ENCODE peak calls at places on chromosome 13, in eight cellular contexts. A is pulmonary artery endothelial cell, P is progenitor cell of endocrine pancreas, Q is OCI-LY7, B is GM03348, V is AG09309, H is A172, N is mesendoderm. I is an unnamed sample.

GRCh38 chr13:74443623-74444022 is 309.4 kb upstream of the KLF12 start:
- DNase-seq in H (peak), Q (no peak), A (no peak), B (peak), V (peak), N (peak), P (no peak), I (no peak)

GRCh38 chr13:29771247-29771646 is 79.2 kb downstream of the UBL3 start:
- DNase-seq in H (peak), Q (peak), A (no peak), P (no peak), V (no peak), N (peak), B (no peak), I (peak)

GRCh38 chr13:105627270-105627669 is 908.2 kb downstream of the EFNB2 start:
- DNase-seq in H (no peak), N (no peak), P (no peak), B (no peak), V (no peak), Q (no peak), A (no peak), I (no peak)

GRCh38 chr13:111323549-111323948 is 3.1 kb downstream of the TEX29 start:
- DNase-seq in B (no peak), V (no peak), H (no peak), Q (no peak), P (no peak), A (no peak), N (no peak), I (no peak)

GRCh38 chr13:57946361-57946760 is 314.8 kb downstream of the PCDH17 start:
- DNase-seq in A (no peak), H (no peak), V (no peak), P (no peak), Q (no peak), N (peak), B (no peak), I (no peak)

GRCh38 chr13:40789275-40790231 is at the start of gene SLC25A15:
- DNase-seq in P (peak), Q (peak), A (peak), V (no peak), H (peak), N (peak), B (peak), I (peak)

GRCh38 chr13:65028101-65028500 is 2202.0 kb downstream of the PCDH9 start:
- DNase-seq in A (no peak), V (no peak), H (no peak), P (no peak), B (no peak), Q (no peak), N (no peak), I (no peak)

GRCh38 chr13:112735791-112736190 is 46.0 kb downstream of the ATP11A start:
- DNase-seq in Q (no peak), V (no peak), N (no peak), H (no peak), A (no peak), P (no peak), B (no peak), I (no peak)

GRCh38 chr13:41533676-41534075 is 76.3 kb downstream of the RGCC start:
- DNase-seq in A (no peak), V (no peak), Q (no peak), N (no peak), B (peak), H (no peak), P (no peak), I (no peak)

GRCh38 chr13:51803018-51803417 is 945 bp downstream of the DHRS12 start:
- DNase-seq in Q (no peak), N (peak), V (no peak), P (no peak), A (no peak), H (no peak), B (no peak), I (peak)

GRCh38 chr13:28474491-28475134 is 20.3 kb downstream of the FLT1 start:
- DNase-seq in P (no peak), B (no peak), Q (no peak), H (no peak), V (no peak), N (no peak), A (no peak), I (no peak)

GRCh38 chr13:94617389-94618000 is 15.8 kb downstream of the GPR180 start:
- DNase-seq in N (peak), Q (peak), V (no peak), P (no peak), B (peak), H (no peak), A (no peak), I (no peak)

GRCh38 chr13:49607761-49608160 is 20.5 kb upstream of the ARL11 start:
- DNase-seq in V (no peak), A (no peak), H (no peak), Q (peak), P (no peak), N (no peak), B (no peak), I (no peak)

GRCh38 chr13:19984430-19985218 is 26.1 kb downstream of the ZMYM2 start:
- DNase-seq in H (peak), V (peak), A (peak), B (peak), N (peak), Q (peak), P (no peak), I (peak)

GRCh38 chr13:112728375-112729126 is 38.7 kb downstream of the ATP11A start:
- DNase-seq in H (no peak), N (no peak), A (no peak), B (no peak), V (no peak), Q (no peak), P (no peak), I (no peak)

GRCh38 chr13:48436661-48437242 is 23.8 kb upstream of the LPAR6 start:
- DNase-seq in N (no peak), A (no peak), H (no peak), Q (no peak), V (no peak), B (no peak), P (no peak), I (no peak)

I was measured in neural progenitor cell.